ENCODE peak calls at places on chromosomes 2 and 18, in six cellular contexts. M is neural progenitor cell, R is right lobe of liver, Y is left lung, B is kidney, K is endodermal cell. F is an unnamed sample. For H3K4me1, the result is how much of the 10 kb centered on the place peaks cover.

GRCh38 chr2:198499539-198499938 is 695.1 kb downstream of the PLCL1 start:
- DNase-seq in M (peak), R (no peak), Y (peak), B (no peak), K (peak), F (peak)

GRCh38 chr18:43271593-43272432 is 5.5 kb downstream of the SYT4 start:
- DNase-seq in M (peak), R (no peak), Y (no peak), B (no peak), K (peak), F (no peak)

GRCh38 chr2:239157766-239158165 is 243.1 kb downstream of the HDAC4 start:
- DNase-seq in M (peak), R (peak), Y (peak), B (peak), K (peak), F (peak)

GRCh38 chr2:36059684-36060083 is 295.9 kb upstream of the CRIM1 start:
- DNase-seq in M (no peak), R (no peak), Y (no peak), B (no peak), K (no peak), F (no peak)

GRCh38 chr18:12239426-12239825 is 14.7 kb upstream of the CIDEA start:
- DNase-seq in M (no peak), R (no peak), Y (no peak), B (no peak), K (no peak), F (no peak)

GRCh38 chr2:166899676-166900075 is 11.4 kb downstream of the XIRP2 start:
- DNase-seq in M (no peak), R (no peak), Y (no peak), B (no peak), K (no peak), F (no peak)

GRCh38 chr2:33214436-33214835 is 262.0 kb upstream of the RASGRP3 start:
- DNase-seq in M (no peak), R (no peak), Y (no peak), B (no peak), K (no peak), F (peak)

GRCh38 chr2:101089419-101089818 is 61.8 kb downstream of the TBC1D8 start:
- DNase-seq in M (no peak), R (no peak), Y (no peak), B (no peak), K (no peak), F (no peak)

GRCh38 chr18:10062292-10062940 is 148.6 kb downstream of the VAPA start:
- DNase-seq in M (no peak), R (no peak), Y (no peak), B (no peak), K (no peak), F (no peak)

GRCh38 chr2:230748087-230748486 is 35.4 kb downstream of the CAB39 start:
- DNase-seq in M (no peak), R (no peak), Y (no peak), B (no peak), K (no peak), F (no peak)

GRCh38 chr2:151032741-151033152 is 228.9 kb downstream of the RBM43 start:
- DNase-seq in M (no peak), R (no peak), Y (no peak), B (no peak), K (no peak), F (no peak)

GRCh38 chr2:141959016-141959415 is 171.8 kb downstream of the LRP1B start:
- DNase-seq in M (no peak), R (no peak), Y (no peak), B (no peak), K (no peak), F (no peak)

GRCh38 chr2:48108455-48108854 is 202.2 kb upstream of the FBXO11 start:
- DNase-seq in M (no peak), R (no peak), Y (no peak), B (no peak), K (no peak), F (no peak)

GRCh38 chr2:158412206-158412605 is 44.3 kb downstream of the CCDC148 start:
- DNase-seq in M (no peak), R (no peak), Y (no peak), B (no peak), K (no peak), F (no peak)

GRCh38 chr2:227154976-227155375 is 9.0 kb downstream of the COL4A4 start:
- DNase-seq in M (no peak), R (no peak), Y (no peak), B (no peak), K (no peak), F (no peak)
- H3K4me3 ChIP-seq in M (no peak), R (no peak), Y (no peak), B (no peak), K (no peak), F (no peak)

GRCh38 chr2:97740590-97741182 is 27.3 kb downstream of the ZAP70 start:
- DNase-seq in M (peak), R (no peak), Y (peak), B (peak), K (peak), F (no peak)
- H3K4me1 ChIP-seq in M (under half), R (under half), Y (under half), B (under half), K (under half), F (under half)

DNA sequence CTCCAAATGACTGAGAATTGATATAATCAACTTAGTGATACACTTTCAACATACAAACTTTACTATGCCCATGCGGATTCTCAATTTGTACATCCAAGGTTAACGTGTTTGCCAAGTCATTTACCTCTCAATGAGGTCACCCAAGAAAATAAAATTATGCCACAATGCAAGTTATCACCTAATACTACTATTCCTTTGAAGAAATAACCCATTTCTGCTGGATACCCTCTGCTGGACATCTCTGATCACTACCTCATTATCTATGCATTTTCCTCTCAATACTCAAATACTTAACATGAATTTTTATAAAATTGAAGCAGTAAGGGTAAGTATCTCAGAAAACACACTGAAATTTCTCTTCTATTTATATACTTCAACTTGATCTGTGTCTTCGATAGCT is 12.7 kb downstream of the HNRNPLL start:
- DNase-seq in M (no peak), R (no peak), Y (no peak), B (no peak), K (no peak), F (no peak)
- TF ChIP-seq CTCF in M (peak), R (no peak), Y (no peak), B (no peak), K (peak), F (no peak)

DNA sequence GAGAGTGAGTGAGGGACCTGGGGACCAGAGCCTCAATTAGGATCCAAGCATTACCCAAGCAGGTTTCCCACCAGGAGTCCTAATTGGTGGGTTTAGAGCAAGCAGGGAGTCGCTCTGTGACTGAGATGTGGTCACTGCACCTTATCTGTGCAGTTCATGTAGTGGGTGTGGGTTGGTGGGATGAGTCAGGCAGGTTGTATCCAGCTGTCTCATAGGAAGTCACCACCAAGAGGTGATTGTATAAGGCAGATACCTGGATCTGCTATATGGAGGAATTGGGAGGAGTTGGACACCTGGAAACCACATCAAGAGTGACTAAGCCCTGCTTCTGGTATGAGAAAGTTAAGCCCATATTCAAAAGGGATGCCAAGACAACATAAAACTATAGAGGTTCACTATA is 106.8 kb downstream of the ARHGAP28 start:
- DNase-seq in M (no peak), R (no peak), Y (no peak), B (no peak), K (no peak), F (no peak)
- H3K4me3 ChIP-seq in M (no peak), R (no peak), Y (no peak), B (no peak), K (no peak), F (no peak)

GRCh38 chr2:54979645-54980044 is 70.6 kb downstream of the RTN4 start:
- DNase-seq in M (no peak), R (no peak), Y (no peak), B (peak), K (no peak), F (no peak)

GRCh38 chr2:54981409-54981808 is 68.8 kb downstream of the RTN4 start:
- DNase-seq in M (no peak), R (no peak), Y (no peak), B (no peak), K (no peak), F (no peak)

GRCh38 chr2:54977149-54977548 is 73.1 kb downstream of the RTN4 start:
- DNase-seq in M (no peak), R (no peak), Y (no peak), B (no peak), K (no peak), F (no peak)

GRCh38 chr2:54975175-54975574 is 75.1 kb downstream of the RTN4 start:
- DNase-seq in M (no peak), R (no peak), Y (no peak), B (no peak), K (no peak), F (no peak)

GRCh38 chr2:54975598-54976507 is 74.4 kb downstream of the RTN4 start:
- DNase-seq in M (no peak), R (no peak), Y (no peak), B (no peak), K (no peak), F (no peak)
- H3K4me1 ChIP-seq in M (under half), R (under half), Y (half or more), B (under half), K (under half), F (half or more)

F was measured in heart left ventricle.